ENCODE peak calls at places on chromosomes 3 and 15, in six cellular contexts. P is stimulated activated CD4-positive, alpha-beta T cell treated with anti-CD3 and anti-CD28 coated beads, Interleukin-1b, Interleukin-23, amount 100 ng/mL, for 24 hours; S is iPS-NIHi11; W is D341Med; F is activated T-helper 1 cell treated with Interleukin-2 at 50 U/mL for 16 hours; I is stimulated activated CD8-positive, alpha-beta memory T cell treated with anti-CD3 and anti-CD28 coated beads, Interleukin-2, amount 100 ng/mL, for 1 hour. T is an unnamed sample.

GRCh38 chr15:58407366-58407765 is 24.4 kb upstream of the LIPC start:
- DNase-seq in P (no peak), S (no peak), W (no peak), F (no peak), I (no peak), T (no peak)

GRCh38 chr3:185502987-185503386 is 4.2 kb upstream of the TMEM41A start:
- DNase-seq in P (no peak), S (no peak), W (no peak), F (no peak), I (no peak), T (no peak)

GRCh38 chr15:74873756-74874424 is 725 bp upstream of the SCAMP2 start:
- DNase-seq in P (no peak), S (no peak), W (peak; percentile 60), F (no peak), I (no peak), T (no peak)

GRCh38 chr3:193231201-193231600 is 9.8 kb upstream of the PLAAT1 start:
- DNase-seq in P (no peak), S (no peak), W (no peak), F (no peak), I (no peak), T (no peak)

GRCh38 chr15:89321521-89322410 is 12.9 kb downstream of the POLG start:
- DNase-seq in P (no peak), S (peak; percentile 44), W (no peak), F (no peak), I (no peak), T (no peak)

GRCh38 chr3:38003371-38003816 is 12.8 kb downstream of the VILL start:
- DNase-seq in P (no peak), S (peak; percentile 84), W (peak; percentile 82), F (peak; percentile 45), I (peak; percentile 40), T (no peak)

GRCh38 chr3:134252766-134253165 is 2.1 kb upstream of the RYK start:
- DNase-seq in P (no peak), S (no peak), W (no peak), F (no peak), I (no peak), T (no peak)

GRCh38 chr3:194961555-194961954 is 275.9 kb downstream of the FAM43A start:
- DNase-seq in P (no peak), S (no peak), W (no peak), F (no peak), I (no peak), T (no peak)

GRCh38 chr3:12309716-12310115 is 20.8 kb downstream of the PPARG start:
- DNase-seq in P (no peak), S (no peak), W (no peak), F (no peak), I (no peak), T (no peak)

GRCh38 chr3:28699283-28699682 is 350.7 kb upstream of the AZI2 start:
- DNase-seq in P (no peak), S (no peak), W (no peak), F (no peak), I (no peak), T (no peak)

GRCh38 chr3:43686333-43686699 is 4.4 kb upstream of the ABHD5 start:
- DNase-seq in P (no peak), S (no peak), W (no peak), F (no peak), I (no peak), T (no peak)

GRCh38 chr3:183265157-183265642 is 12.1 kb downstream of the B3GNT5 start:
- DNase-seq in P (no peak), S (peak; percentile 65), W (no peak), F (no peak), I (no peak), T (no peak)